ENCODE peak calls at places on chromosomes 7 and 10, in four cellular contexts. B, Q, Z and G are unnamed samples.

GRCh38 chr10:129612481-129613109 is 145.6 kb downstream of the MGMT start:
- DNase-seq in B (no peak), Q (no peak), Z (no peak), G (no peak)

GRCh38 chr7:41383596-41383995 is 319.3 kb downstream of the INHBA start:
- DNase-seq in B (no peak), Z (no peak), Q (no peak), G (no peak)

GRCh38 chr10:103153302-103153759 is 39.7 kb downstream of the NT5C2 start:
- DNase-seq in B (no peak), Z (no peak), Q (peak), G (peak)

GRCh38 chr10:89367529-89367928 is 10.3 kb upstream of the IFIT1B start:
- DNase-seq in Q (no peak), Z (no peak), B (no peak), G (no peak)

GRCh38 chr10:61902448-61903183 is 1.1 kb downstream of the ARID5B start:
- DNase-seq in B (no peak), Z (peak), Q (peak), G (no peak)

GRCh38 chr7:4683884-4684565 is 1.9 kb downstream of the FOXK1 start:
- DNase-seq in B (peak), Q (peak), Z (peak), G (no peak)

GRCh38 chr10:128863411-128863810 is 603.6 kb upstream of the MGMT start:
- DNase-seq in B (no peak), Q (no peak), Z (no peak), G (no peak)

GRCh38 chr10:94061026-94061425 is 67.3 kb downstream of the PLCE1 start:
- DNase-seq in Q (no peak), Z (no peak), B (no peak), G (no peak)

GRCh38 chr7:130070900-130071622 is 727 bp downstream of the KLHDC10 start:
- DNase-seq in Z (no peak), Q (peak), B (no peak), G (no peak)

GRCh38 chr7:121882731-121883130 is 9.8 kb downstream of the PTPRZ1 start:
- DNase-seq in Z (no peak), B (no peak), Q (no peak), G (no peak)

GRCh38 chr7:105677803-105678583 is 96.7 kb upstream of the EFCAB10 start:
- DNase-seq in Q (no peak), B (peak), Z (no peak), G (no peak)

GRCh38 chr10:36703179-36703578 is 422.2 kb upstream of the ANKRD30A start:
- DNase-seq in Z (no peak), Q (no peak), B (no peak), G (no peak)

GRCh38 chr10:110455440-110455839 is 42.3 kb upstream of the DUSP5 start:
- DNase-seq in B (no peak), Q (no peak), Z (no peak), G (no peak)

GRCh38 chr7:555551-556160 is 36.0 kb upstream of the PDGFA start:
- DNase-seq in Z (no peak), B (no peak), Q (no peak), G (no peak)

GRCh38 chr10:75653761-75654160 is 222.3 kb downstream of the LRMDA start:
- DNase-seq in Z (no peak), Q (no peak), B (no peak), G (no peak)

GRCh38 chr7:64559206-64559605 is 3.7 kb downstream of the ZNF680 start:
- DNase-seq in Z (no peak), Q (peak), B (peak), G (peak)

GRCh38 chr7:47847207-47847606 is 101.1 kb downstream of the PKD1L1 start:
- DNase-seq in Z (no peak), B (no peak), Q (no peak), G (no peak)

GRCh38 chr7:100890640-100891521 is 1.4 kb upstream of the UFSP1 start:
- DNase-seq in Z (no peak), Q (no peak), B (peak), G (no peak)

GRCh38 chr10:123380491-123381085 is 226.4 kb downstream of the BUB3 start:
- DNase-seq in Z (no peak), B (no peak), Q (no peak), G (peak)

GRCh38 chr7:18144171-18144570 is 116.5 kb upstream of the PRPS1L1 start:
- DNase-seq in Q (no peak), B (no peak), Z (no peak), G (no peak)

GRCh38 chr10:49541762-49542161 is 2.8 kb upstream of the ERCC6 start:
- DNase-seq in Z (no peak), B (no peak), Q (no peak), G (no peak)

DNA sequence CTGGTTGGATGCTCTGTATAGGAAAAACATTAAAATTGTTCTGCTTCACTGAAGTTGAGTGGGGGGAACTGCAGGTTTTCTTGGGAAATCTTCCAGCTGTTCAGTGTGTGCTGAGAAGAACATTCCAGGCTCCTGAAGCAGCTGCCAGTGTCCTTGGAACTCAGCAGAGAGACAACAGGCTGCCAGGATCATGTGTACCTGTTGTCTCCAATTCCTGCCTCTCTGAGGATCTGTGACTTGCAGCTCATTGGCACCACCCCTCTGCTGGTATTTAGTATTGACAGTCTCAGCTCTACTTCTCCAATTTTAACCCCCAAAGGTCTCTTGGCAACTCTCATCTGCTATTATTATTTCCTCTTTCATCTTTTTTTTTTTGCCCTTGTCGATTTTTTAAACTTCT is 42.3 kb upstream of the PRKG1 start:
- DNase-seq in B (no peak), Z (no peak), Q (no peak), G (no peak)
- TF ChIP-seq CTCF in B (peak), Z (no peak), Q (no peak), G (peak)

DNA sequence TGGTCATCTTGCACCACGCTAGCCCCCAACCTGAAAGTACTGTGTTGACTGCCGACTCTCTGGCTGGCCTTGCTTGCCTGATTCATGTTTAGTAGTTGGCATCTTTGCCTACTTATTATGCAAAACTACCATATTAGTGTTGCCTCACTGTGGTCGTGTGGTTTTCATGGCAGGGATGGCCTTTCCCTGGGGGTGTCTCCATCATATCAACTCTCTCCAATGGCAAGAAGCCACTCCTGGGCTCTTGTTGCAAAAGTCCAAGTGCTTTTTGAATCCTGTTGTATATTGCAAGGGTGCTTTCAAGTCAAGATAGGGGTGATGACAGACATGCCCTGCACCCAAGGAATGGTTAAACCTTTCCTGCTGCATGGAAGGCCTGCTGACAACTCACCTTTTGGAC is 39.4 kb downstream of the ABLIM1 start:
- DNase-seq in Z (no peak), B (no peak), Q (no peak), G (no peak)
- TF ChIP-seq CTCF in Z (no peak), B (no peak), Q (no peak), G (no peak)

GRCh38 chr10:17227367-17228080 is 517 bp upstream of the VIM start:
- DNase-seq in Z (no peak), B (no peak), Q (peak), G (no peak)

GRCh38 chr10:17229016-17229716 is 1.1 kb downstream of the VIM start:
- DNase-seq in Z (peak), Q (peak), B (peak), G (no peak)

GRCh38 chr10:17225823-17226222 is 2.2 kb upstream of the VIM start:
- DNase-seq in Z (no peak), B (no peak), Q (no peak), G (no peak)

GRCh38 chr10:17228081-17229015 is at the start of gene VIM:
- DNase-seq in Q (peak), B (peak), Z (peak), G (no peak)

DNA sequence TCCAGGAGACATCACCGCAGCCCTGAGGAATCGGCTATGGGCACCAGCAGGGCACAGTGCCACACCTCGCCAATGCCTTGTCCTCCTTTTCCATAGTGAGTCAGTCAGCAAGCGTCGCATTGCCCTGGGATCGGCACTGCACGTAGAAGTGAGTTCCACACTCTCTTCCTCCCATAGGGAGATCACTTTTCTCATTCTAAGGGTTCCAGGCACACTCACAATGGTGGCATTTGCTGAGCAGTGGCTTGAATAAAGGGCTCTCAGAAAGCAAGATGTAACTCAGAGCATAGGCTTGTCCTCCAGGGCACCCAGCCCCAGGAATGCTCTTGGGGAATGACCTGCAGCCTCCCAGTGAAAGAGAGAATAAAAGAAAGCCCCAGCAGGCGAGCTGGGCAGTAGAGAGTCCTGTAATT is 1.1 kb upstream of the VIM start:
- DNase-seq in Z (no peak), Q (no peak), B (no peak), G (no peak)
- TF ChIP-seq CTCF in Z (no peak), Q (no peak), B (no peak), G (no peak)

DNA sequence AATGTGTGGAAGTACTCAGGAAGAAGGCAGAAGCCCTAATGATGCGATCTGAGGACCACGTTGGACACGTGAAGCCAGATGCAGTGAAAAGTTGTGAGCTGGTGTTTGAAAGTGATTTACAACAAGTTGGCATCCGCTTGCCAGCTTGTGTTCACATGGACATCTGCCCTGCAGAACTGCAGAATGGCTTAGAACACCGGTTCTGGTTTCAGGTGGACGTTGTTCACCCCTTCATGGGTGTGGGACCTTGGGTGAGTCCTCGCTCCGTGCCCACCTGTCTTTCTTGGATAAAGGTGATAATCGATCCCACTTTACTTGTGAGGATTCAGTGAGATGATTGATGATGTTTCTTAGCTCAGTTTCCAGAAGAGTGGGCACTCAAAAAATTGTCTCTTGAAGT is 53.8 kb downstream of the CAMK1D start:
- DNase-seq in Z (no peak), B (no peak), Q (no peak), G (no peak)
- TF ChIP-seq CTCF in Z (no peak), B (no peak), Q (no peak), G (no peak)

DNA sequence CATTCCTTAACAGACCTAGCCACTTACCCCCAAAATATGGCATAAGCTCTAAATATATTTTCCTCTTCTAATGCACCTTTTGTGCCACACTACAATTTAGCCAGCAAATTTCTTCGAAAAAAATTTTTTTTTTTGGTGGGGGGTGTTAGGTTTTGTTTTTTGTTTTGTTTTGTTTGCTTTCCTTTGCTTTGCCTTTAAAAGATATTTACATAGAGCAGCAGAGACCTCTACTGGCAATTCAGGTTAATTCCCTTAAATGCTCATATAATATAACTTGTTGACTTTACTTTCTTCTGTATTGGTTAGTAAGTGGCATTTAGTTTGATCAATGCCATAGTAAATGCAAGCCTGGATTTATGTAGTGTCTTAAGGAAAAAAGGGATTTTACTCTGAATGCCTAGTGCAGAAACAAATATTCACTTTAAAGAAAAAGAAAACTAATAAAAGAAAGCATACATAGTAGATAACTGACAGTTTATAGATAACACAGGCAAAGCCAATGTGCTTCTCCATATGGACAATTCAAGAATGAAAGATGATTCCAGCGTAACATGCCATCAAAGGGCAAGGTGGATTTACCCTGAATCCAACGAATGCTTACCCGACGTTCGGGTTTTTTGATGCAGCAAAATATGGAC is 1250.6 kb downstream of the GATA3 start:
- DNase-seq in Z (no peak), Q (peak), B (no peak), G (peak)
- TF ChIP-seq CTCF in Z (peak), Q (peak), B (peak), G (peak)